ENCODE peak calls at places on chromosomes 7 and 10, in four cellular contexts. X is fibroblast of mammary gland, H is GM13976, F is tibial artery. L is an unnamed sample.

GRCh38 chr7:70668606-70669358 is 463.2 kb upstream of the GALNT17 start:
- DNase-seq in X (no peak), H (no peak), F (peak), L (no peak)

GRCh38 chr7:44912775-44913347 is 27.5 kb upstream of the PURB start:
- DNase-seq in X (peak), H (no peak), F (no peak), L (no peak)

GRCh38 chr10:15439381-15439837 is 68.3 kb upstream of the FAM171A1 start:
- DNase-seq in X (peak), H (no peak), F (no peak), L (no peak)

GRCh38 chr7:12570529-12571461 is at the start of gene SCIN:
- DNase-seq in X (peak), H (peak), F (no peak), L (peak)

GRCh38 chr10:110137142-110137545 is 70.3 kb upstream of the MXI1 start:
- DNase-seq in X (peak), H (peak), F (no peak), L (no peak)

GRCh38 chr10:30433779-30434272 is at the start of gene MAP3K8:
- DNase-seq in X (peak), H (peak), F (peak), L (peak)

GRCh38 chr10:43623351-43623750 is 17.1 kb downstream of the ZNF485 start:
- DNase-seq in X (peak), H (no peak), F (no peak), L (no peak)

GRCh38 chr7:96238474-96238873 is 83.4 kb downstream of the SLC25A13 start:
- DNase-seq in X (no peak), H (no peak), F (no peak), L (no peak)

GRCh38 chr10:122173337-122173736 is 97.8 kb upstream of the BTBD16 start:
- DNase-seq in X (no peak), H (no peak), F (no peak), L (no peak)

GRCh38 chr7:81170291-81170690 is 251.4 kb upstream of the SEMA3C start:
- DNase-seq in X (no peak), H (no peak), F (no peak), L (no peak)

GRCh38 chr7:50264908-50265307 is 39.6 kb upstream of the IKZF1 start:
- DNase-seq in X (no peak), H (peak), F (no peak), L (no peak)

GRCh38 chr10:88028654-88029053 is 165.2 kb downstream of the PTEN start:
- DNase-seq in X (no peak), H (no peak), F (no peak), L (no peak)

GRCh38 chr10:42953684-42954674 is 122.9 kb upstream of the RET start:
- DNase-seq in X (no peak), H (no peak), F (peak), L (no peak)

GRCh38 chr7:19972872-19973271 is 199.5 kb upstream of the TMEM196 start:
- DNase-seq in X (no peak), H (no peak), F (no peak), L (no peak)

GRCh38 chr10:103548581-103549348 is 55.3 kb downstream of the NEURL1 start:
- DNase-seq in X (no peak), H (no peak), F (peak), L (no peak)

GRCh38 chr10:77927343-77928256 is 1.0 kb upstream of the DLG5 start:
- DNase-seq in X (no peak), H (no peak), F (no peak), L (no peak)

GRCh38 chr10:28915989-28916588 is 238.8 kb downstream of the BAMBI start:
- DNase-seq in X (no peak), H (no peak), F (no peak), L (no peak)

GRCh38 chr10:103231047-103231551 is 14.6 kb upstream of the RPEL1 start:
- DNase-seq in X (peak), H (no peak), F (no peak), L (no peak)

GRCh38 chr10:125823663-125824251 is 411 bp downstream of the BCCIP start:
- DNase-seq in X (no peak), H (no peak), F (no peak), L (no peak)

GRCh38 chr7:99265848-99266247 is 6.8 kb upstream of the MYH16 start:
- DNase-seq in X (no peak), H (no peak), F (no peak), L (no peak)

GRCh38 chr10:63698815-63699205 is 177.6 kb downstream of the REEP3 start:
- DNase-seq in X (peak), H (no peak), F (no peak), L (no peak)

GRCh38 chr10:34609287-34609940 is 205.7 kb downstream of the PARD3 start:
- DNase-seq in X (no peak), H (no peak), F (no peak), L (no peak)

GRCh38 chr10:209357-209756 is 74.1 kb downstream of the ZMYND11 start:
- DNase-seq in X (peak), H (no peak), F (no peak), L (no peak)

GRCh38 chr7:129574487-129574886 is 37.0 kb upstream of the NRF1 start:
- DNase-seq in X (peak), H (no peak), F (no peak), L (no peak)

GRCh38 chr10:68096913-68097509 is 12.3 kb upstream of the MYPN start:
- DNase-seq in X (peak), H (no peak), F (no peak), L (no peak)

GRCh38 chr10:3471927-3472704 is 299.5 kb upstream of the PITRM1 start:
- DNase-seq in X (no peak), H (no peak), F (no peak), L (no peak)

GRCh38 chr7:28940741-28941385 is 17.3 kb downstream of the TRIL start:
- DNase-seq in X (no peak), H (no peak), F (no peak), L (no peak)

GRCh38 chr7:74452748-74453320 is 872 bp upstream of the GTF2IRD1 start:
- DNase-seq in X (peak), H (no peak), F (peak), L (no peak)

GRCh38 chr10:96664563-96664962 is 55.8 kb downstream of the PIK3AP1 start:
- DNase-seq in X (no peak), H (peak), F (no peak), L (peak)

GRCh38 chr10:109929501-109930219 is 6.3 kb upstream of the XPNPEP1 start:
- DNase-seq in X (peak), H (no peak), F (no peak), L (no peak)

GRCh38 chr7:129886184-129886817 is 66.5 kb downstream of the UBE2H start:
- DNase-seq in X (no peak), H (no peak), F (no peak), L (no peak)

GRCh38 chr7:80781561-80781979 is 137.3 kb downstream of the SEMA3C start:
- DNase-seq in X (peak), H (no peak), F (no peak), L (no peak)

GRCh38 chr10:10911035-10911434 is 106.6 kb upstream of the CELF2 start:
- DNase-seq in X (no peak), H (no peak), F (no peak), L (no peak)

GRCh38 chr10:554182-554848 is 135.2 kb downstream of the DIP2C start:
- DNase-seq in X (peak), H (no peak), F (no peak), L (no peak)

GRCh38 chr7:36006656-36007229 is 146.3 kb upstream of the EEPD1 start:
- DNase-seq in X (no peak), H (no peak), F (no peak), L (no peak)

GRCh38 chr7:155702616-155703015 is 58.2 kb downstream of the RBM33 start:
- DNase-seq in X (no peak), H (no peak), F (no peak), L (no peak)

GRCh38 chr7:111183373-111183772 is 92.4 kb downstream of the LRRN3 start:
- DNase-seq in X (no peak), H (no peak), F (no peak), L (no peak)

GRCh38 chr7:35249537-35249907 is 4.4 kb downstream of the TBX20 start:
- DNase-seq in X (no peak), H (no peak), F (no peak), L (no peak)

GRCh38 chr7:102869195-102869594 is 43.6 kb upstream of the LRRC17 start:
- DNase-seq in X (no peak), H (no peak), F (no peak), L (no peak)
- TF ChIP-seq CTCF in X (no peak), H (no peak), F (no peak), L (no peak)

DNA sequence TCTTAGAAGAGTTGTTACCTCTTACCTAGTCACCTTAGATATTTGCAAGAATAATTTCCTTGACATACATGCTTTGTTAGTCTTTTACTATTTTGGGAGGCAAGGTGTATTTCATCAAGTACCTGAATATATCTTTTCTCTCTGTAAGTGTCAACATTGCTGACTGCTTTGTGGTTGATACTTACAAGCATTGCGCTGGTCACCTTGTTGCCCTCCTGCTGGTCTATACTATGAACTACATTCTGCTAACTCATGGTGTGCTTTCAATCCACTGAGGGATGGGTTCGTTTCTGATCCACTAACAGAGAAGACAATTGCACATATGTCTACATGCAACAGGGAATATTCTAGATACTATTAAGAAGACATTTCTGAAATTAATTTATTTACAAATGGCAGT is 837.8 kb upstream of the COBL start:
- DNase-seq in X (no peak), H (no peak), F (no peak), L (no peak)
- TF ChIP-seq CTCF in X (no peak), H (no peak), F (no peak), L (no peak)

GRCh38 chr10:116655573-116655972 is 34.8 kb downstream of the PNLIPRP2 start:
- DNase-seq in X (no peak), H (no peak), F (no peak), L (no peak)

GRCh38 chr10:116659049-116659670 is 38.4 kb downstream of the PNLIPRP2 start:
- DNase-seq in X (no peak), H (no peak), F (no peak), L (no peak)

GRCh38 chr10:116658152-116658551 is 37.4 kb downstream of the PNLIPRP2 start:
- DNase-seq in X (no peak), H (no peak), F (no peak), L (no peak)

GRCh38 chr10:116653885-116654284 is 33.1 kb downstream of the PNLIPRP2 start:
- DNase-seq in X (peak), H (no peak), F (no peak), L (no peak)

DNA sequence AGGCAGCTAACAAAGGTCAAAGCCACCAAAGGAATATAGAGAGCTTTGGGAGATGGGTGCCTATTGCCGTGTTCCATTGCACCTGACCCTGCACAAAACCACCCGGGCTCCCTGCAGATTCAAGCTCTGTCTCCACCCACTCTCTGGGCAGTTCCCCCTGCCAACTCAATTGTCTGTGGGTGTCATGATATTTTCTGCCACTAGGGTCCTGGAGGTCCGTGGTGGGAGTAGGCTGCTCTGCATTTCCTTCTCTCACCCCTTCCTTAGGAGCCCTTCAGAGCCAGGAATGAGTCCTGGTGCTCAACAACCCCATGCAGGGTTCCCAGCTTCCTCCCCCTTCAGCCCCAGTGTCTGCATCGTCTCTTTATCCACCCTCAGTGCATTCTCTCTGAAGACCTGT is 34.1 kb downstream of the PNLIPRP2 start:
- DNase-seq in X (no peak), H (no peak), F (no peak), L (no peak)
- TF ChIP-seq CTCF in X (peak), H (no peak), F (no peak), L (peak)

GRCh38 chr7:37831214-37831613 is 17.2 kb upstream of the NME8 start:
- DNase-seq in X (no peak), H (no peak), F (no peak), L (no peak)
- TF ChIP-seq CTCF in X (no peak), H (no peak), F (no peak), L (no peak)

GRCh38 chr10:111323567-111323966 is 246.7 kb downstream of the ADRA2A start:
- DNase-seq in X (peak), H (no peak), F (no peak), L (no peak)
- TF ChIP-seq CTCF in X (no peak), H (no peak), F (no peak), L (no peak)

GRCh38 chr10:99906470-99906869 is 103.3 kb downstream of the DNMBP start:
- DNase-seq in X (peak), H (no peak), F (no peak), L (no peak)
- TF ChIP-seq CTCF in X (peak), H (no peak), F (no peak), L (no peak)

GRCh38 chr7:37916017-37916672 is 472 bp downstream of the SFRP4 start:
- DNase-seq in X (no peak), H (peak), F (peak), L (no peak)

GRCh38 chr7:37916673-37917660 is at the start of gene SFRP4:
- DNase-seq in X (peak), H (peak), F (peak), L (peak)

GRCh38 chr7:37920305-37920618 is 178 bp upstream of the EPDR1 start:
- DNase-seq in X (no peak), H (no peak), F (no peak), L (no peak)

GRCh38 chr7:37920619-37921339 is at the start of gene EPDR1:
- DNase-seq in X (no peak), H (peak), F (peak), L (peak)

DNA sequence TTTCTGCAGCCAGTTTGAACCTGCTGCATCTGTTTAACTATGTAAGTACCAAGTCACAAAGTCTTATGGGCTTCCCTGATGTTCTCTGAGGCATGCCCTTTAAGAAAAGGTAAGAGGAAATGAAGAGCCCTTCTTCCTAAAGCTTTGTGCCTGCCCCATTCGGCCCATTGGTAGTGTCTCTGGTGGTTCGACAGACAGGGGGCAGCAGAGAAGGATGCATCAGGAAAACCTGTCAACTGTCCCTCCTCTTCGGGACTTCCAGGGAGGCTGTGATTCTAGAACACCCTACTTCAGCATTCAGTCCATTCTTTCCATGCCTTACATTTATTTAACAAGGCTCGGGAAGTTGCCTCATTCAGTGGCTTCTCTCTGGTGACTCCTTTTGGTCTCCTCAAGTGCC is 1.9 kb upstream of the SFRP4 start:
- DNase-seq in X (no peak), H (no peak), F (no peak), L (no peak)
- TF ChIP-seq CTCF in X (peak), H (no peak), F (no peak), L (peak)

GRCh38 chr7:94888542-94888941 is 18.9 kb upstream of the PPP1R9A start:
- DNase-seq in X (peak), H (no peak), F (no peak), L (no peak)
- TF ChIP-seq CTCF in X (peak), H (no peak), F (no peak), L (no peak)

L was measured in CD14-positive monocyte.